ENCODE peak calls at places on chromosomes 12 and 14, in six cellular contexts. C is CD4-positive, alpha-beta T cell; P is heart left ventricle; U is K562; J is lower lobe of right lung; E is psoas muscle. I is an unnamed sample.
A peak's percentile ranks its signal among the peaks of the same experiment; 100 is the strongest.

GRCh38 chr14:19754172-19754571 is 10.8 kb downstream of the OR4Q3 start:
- DNase-seq in C (no peak), P (no peak), U (no peak), J (no peak), E (no peak), I (no peak)

GRCh38 chr12:63124778-63125177 is 26.2 kb downstream of the AVPR1A start:
- DNase-seq in C (no peak), P (no peak), U (no peak), J (no peak), E (no peak), I (no peak)

GRCh38 chr14:74495356-74495755 is 1.8 kb downstream of the ISCA2 start:
- DNase-seq in C (no peak), P (no peak), U (no peak), J (no peak), E (no peak), I (no peak)

GRCh38 chr14:55599250-55599879 is 19.4 kb downstream of the KTN1 start:
- DNase-seq in C (no peak), P (peak; percentile 41), U (no peak), J (peak; percentile 58), E (peak; percentile 65), I (no peak)

GRCh38 chr12:57621497-57622292 is 10.5 kb downstream of the ARHGEF25 start:
- DNase-seq in C (peak; percentile 51), P (peak; percentile 72), U (peak; percentile 86), J (peak; percentile 74), E (peak; percentile 81), I (peak; percentile 50)

GRCh38 chr14:34980337-34980900 is 2.4 kb upstream of the SRP54 start:
- DNase-seq in C (no peak), P (no peak), U (no peak), J (no peak), E (no peak), I (no peak)

GRCh38 chr14:75229923-75230792 is 48.5 kb upstream of the FOS start:
- DNase-seq in C (peak; percentile 36), P (peak; percentile 39), U (peak; percentile 55), J (peak; percentile 71), E (peak; percentile 62), I (peak; percentile 82)

GRCh38 chr14:79528843-79529405 is 682.4 kb downstream of the DIO2 start:
- DNase-seq in C (no peak), P (no peak), U (no peak), J (no peak), E (no peak), I (no peak)

GRCh38 chr14:70436867-70437266 is 15.1 kb upstream of the ADAM21 start:
- DNase-seq in C (no peak), P (no peak), U (no peak), J (no peak), E (no peak), I (no peak)
- H3K9me3 ChIP-seq in C (peaks cover 17% of the 10 kb centered on the region), P (peaks cover 12% of the 10 kb centered on the region), U (no peaks in the 10 kb centered on the region), J (peaks cover 8% of the 10 kb centered on the region), E (peaks cover under 1% of the 10 kb centered on the region), I (no peaks in the 10 kb centered on the region)

DNA sequence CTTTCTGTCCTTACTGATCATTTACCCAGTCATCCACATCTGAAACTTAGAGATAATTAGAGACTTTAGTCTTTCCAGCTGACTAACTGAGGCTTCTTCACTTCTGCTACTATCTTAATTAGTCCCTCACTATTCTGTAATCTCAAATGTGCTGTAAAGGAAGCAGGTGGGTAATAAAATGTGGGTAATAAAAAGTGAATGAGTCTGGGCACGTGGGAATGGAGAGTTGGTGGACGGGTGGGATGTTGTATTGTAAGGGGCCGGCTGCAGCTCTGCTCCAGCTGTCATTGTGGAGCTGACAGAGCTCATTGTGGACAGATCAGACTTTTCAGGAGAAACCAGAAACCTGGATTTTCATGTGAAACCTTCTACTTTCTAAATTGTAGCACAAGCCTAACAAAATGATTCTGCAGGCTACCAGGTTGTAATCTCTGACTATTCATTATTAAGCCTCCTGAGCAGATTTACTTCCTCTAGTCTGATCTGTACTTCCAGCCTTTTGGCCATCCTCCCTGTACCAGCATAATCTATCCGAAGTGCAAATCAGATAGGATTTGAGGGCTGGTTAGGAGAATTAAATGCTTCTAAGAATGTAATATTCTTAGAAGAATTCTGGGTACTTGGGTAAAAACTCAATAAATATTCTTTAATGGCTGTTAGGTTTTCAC is 42.0 kb upstream of the BMAL2 start:
- DNase-seq in C (no peak), P (no peak), U (no peak), J (no peak), E (no peak), I (no peak)
- H3K27ac ChIP-seq in C (no peak overlapping the region), P (peak overlapping the region; percentile 70), U (no peak overlapping the region), J (no peak overlapping the region), E (no peak overlapping the region), I (no peak overlapping the region)

DNA sequence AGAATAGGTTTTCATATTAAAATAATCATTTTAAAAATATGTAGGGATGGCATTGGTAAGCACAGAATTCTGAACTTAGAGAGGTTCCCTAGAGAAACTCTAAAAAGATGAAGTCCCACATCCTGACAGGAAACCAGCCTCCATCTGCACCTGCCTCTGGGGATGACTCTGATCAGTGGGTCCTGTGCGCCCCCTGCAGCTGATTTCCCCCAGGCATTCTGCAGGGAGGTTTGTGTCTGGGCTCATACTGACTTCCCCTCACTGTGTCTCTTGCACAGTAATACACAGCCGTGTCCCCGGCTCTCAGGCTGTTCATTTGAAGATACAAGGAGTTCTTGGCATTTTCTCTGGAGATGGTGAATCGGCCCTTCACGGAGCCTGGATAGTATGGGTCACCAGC is 602.9 kb downstream of the TMEM121 start:
- DNase-seq in C (peak; percentile 22), P (no peak), U (no peak), J (no peak), E (no peak), I (no peak)
- H3K9me3 ChIP-seq in C (no peaks in the 10 kb centered on the region), P (no peaks in the 10 kb centered on the region), U (no peaks in the 10 kb centered on the region), J (no peaks in the 10 kb centered on the region), E (no peaks in the 10 kb centered on the region), I (no peaks in the 10 kb centered on the region)

GRCh38 chr14:89736866-89737265 is 217.7 kb downstream of the EFCAB11 start:
- DNase-seq in C (no peak), P (no peak), U (no peak), J (no peak), E (no peak), I (no peak)

GRCh38 chr14:89743828-89744227 is 210.7 kb downstream of the EFCAB11 start:
- DNase-seq in C (no peak), P (no peak), U (no peak), J (no peak), E (no peak), I (no peak)

GRCh38 chr14:89746135-89746534 is 208.4 kb downstream of the EFCAB11 start:
- DNase-seq in C (no peak), P (no peak), U (no peak), J (no peak), E (no peak), I (no peak)

GRCh38 chr14:89740241-89740640 is 214.3 kb downstream of the EFCAB11 start:
- DNase-seq in C (no peak), P (no peak), U (no peak), J (no peak), E (no peak), I (no peak)
- H3K27ac ChIP-seq in C (no peak overlapping the region), P (no peak overlapping the region), U (no peak overlapping the region), J (no peak overlapping the region), E (no peak overlapping the region), I (no peak overlapping the region)

DNA sequence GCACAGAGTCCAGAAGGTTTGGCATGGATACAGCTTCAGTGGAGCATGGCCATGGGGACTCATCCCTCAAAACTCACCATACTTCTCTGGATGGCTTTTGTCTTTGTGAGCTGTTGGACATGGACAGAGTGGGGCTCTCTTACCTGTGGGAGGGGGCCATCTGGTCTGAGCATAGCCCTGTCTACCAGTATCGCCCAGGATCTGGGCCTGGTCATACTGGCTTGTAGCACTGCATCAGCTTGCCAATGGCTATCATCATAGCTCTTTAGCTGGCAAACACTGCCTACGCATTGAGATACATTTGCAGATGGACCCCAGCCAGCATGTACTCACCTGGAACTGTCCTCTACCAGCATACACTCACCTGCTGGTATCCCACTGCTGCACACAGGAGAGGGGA is 975.2 kb upstream of the NOVA1 start:
- DNase-seq in C (no peak), P (no peak), U (no peak), J (no peak), E (no peak), I (no peak)
- H3K9me3 ChIP-seq in C (no peaks in the 10 kb centered on the region), P (no peaks in the 10 kb centered on the region), U (no peaks in the 10 kb centered on the region), J (peaks cover 6% of the 10 kb centered on the region), E (no peaks in the 10 kb centered on the region), I (no peaks in the 10 kb centered on the region)